ENCODE peak calls at places on chromosome 7, in seven cellular contexts. K is right lobe of liver, A is transverse colon, T is testis, Y is thyroid gland, M is IMR-90, O is A549. S is an unnamed sample. For H3K4me1, the result is how much of the 10 kb centered on the place peaks cover.

GRCh38 chr7:138868711-138869110 is 70.7 kb upstream of the ATP6V0A4 start:
- DNase-seq in K (no peak), A (no peak), T (no peak), Y (no peak), M (no peak), O (no peak), S (no peak)

GRCh38 chr7:6437251-6437650 is 10.5 kb downstream of the DAGLB start:
- DNase-seq in K (no peak), A (no peak), T (no peak), Y (no peak), M (no peak), O (no peak), S (no peak)

GRCh38 chr7:24877790-24878311 is 102.1 kb downstream of the OSBPL3 start:
- DNase-seq in K (no peak), A (peak), T (no peak), Y (peak), M (peak), O (no peak), S (no peak)

GRCh38 chr7:142866361-142867096 is 11.7 kb downstream of the EPHB6 start:
- DNase-seq in K (no peak), A (peak), T (no peak), Y (peak), M (no peak), O (peak), S (no peak)

GRCh38 chr7:112006071-112006470 is 200.1 kb downstream of the DOCK4 start:
- DNase-seq in K (no peak), A (no peak), T (no peak), Y (no peak), M (no peak), O (no peak), S (no peak)

GRCh38 chr7:136884492-136884891 is 16.0 kb downstream of the CHRM2 start:
- DNase-seq in K (no peak), A (no peak), T (no peak), Y (no peak), M (no peak), O (no peak), S (no peak)

GRCh38 chr7:24715661-24716479 is 41.4 kb downstream of the GSDME start:
- DNase-seq in K (no peak), A (no peak), T (no peak), Y (peak), M (peak), O (peak), S (no peak)

GRCh38 chr7:56287429-56288138 is 171.4 kb upstream of the NUPR2 start:
- DNase-seq in K (peak), A (no peak), T (peak), Y (peak), M (no peak), O (no peak), S (peak)

GRCh38 chr7:121288894-121289293 is 39.9 kb upstream of the WNT16 start:
- DNase-seq in K (no peak), A (no peak), T (no peak), Y (no peak), M (peak), O (no peak), S (no peak)

GRCh38 chr7:135410546-135410942 is 99.4 kb downstream of the CNOT4 start:
- DNase-seq in K (no peak), A (no peak), T (no peak), Y (no peak), M (no peak), O (no peak), S (no peak)

DNA sequence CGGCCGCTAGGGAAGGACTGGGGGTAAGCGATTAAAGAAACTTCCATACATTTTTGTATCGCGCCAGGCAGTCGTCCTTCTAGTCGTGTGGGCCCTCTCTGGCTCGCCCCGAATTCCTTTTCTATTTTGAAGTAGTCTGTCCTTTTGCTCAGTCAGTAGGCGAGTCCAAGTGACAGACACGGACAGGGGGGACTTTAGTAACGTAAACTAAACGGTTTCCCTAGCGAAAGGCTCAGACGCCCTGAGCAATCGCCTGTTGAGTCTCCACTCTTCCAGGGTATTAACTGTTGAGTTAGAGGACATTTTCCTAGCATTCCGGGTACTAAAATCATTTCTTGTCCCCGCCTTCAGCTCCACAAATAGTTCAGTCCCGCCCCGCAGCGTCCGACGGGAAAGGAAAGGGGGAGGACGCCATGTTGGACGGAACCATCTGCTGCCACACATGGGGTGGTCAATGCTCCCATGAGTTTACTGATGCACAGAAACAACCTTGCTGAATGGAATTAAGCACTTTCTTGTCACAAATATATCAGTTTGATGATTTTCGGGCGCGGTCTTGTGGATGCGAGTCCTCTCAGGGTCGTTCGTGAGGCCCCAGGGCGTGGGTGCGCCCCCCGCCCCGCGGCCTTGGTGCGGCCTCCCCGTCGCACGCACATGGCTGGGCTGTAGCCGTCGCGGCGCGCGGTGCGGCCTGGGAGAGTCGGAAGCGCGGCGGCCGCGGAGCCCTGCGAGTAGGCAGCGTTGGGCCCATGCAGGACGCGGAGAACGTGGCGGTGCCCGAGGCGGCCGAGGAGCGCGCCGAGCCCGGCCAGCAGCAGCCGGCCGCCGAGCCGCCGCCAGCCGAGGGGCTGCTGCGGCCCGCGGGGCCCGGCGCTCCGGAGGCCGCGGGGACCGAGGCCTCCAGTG is at the start of gene EIF3B:
- DNase-seq in K (peak), A (peak), T (peak), Y (peak), M (peak), O (peak), S (peak)
- TF ChIP-seq POLR2A in K (peak), A (peak), T (no peak), Y (peak), M (peak), O (peak), S (peak)

GRCh38 chr7:150398965-150399320 is 19.8 kb downstream of the ZNF775 start:
- DNase-seq in K (no peak), A (no peak), T (no peak), Y (no peak), M (no peak), O (no peak), S (no peak)

GRCh38 chr7:150399861-150400778 is 21.0 kb downstream of the ZNF775 start:
- DNase-seq in K (no peak), A (peak), T (no peak), Y (no peak), M (peak), O (no peak), S (no peak)

GRCh38 chr7:150400779-150401423 is 21.8 kb downstream of the ZNF775 start:
- DNase-seq in K (no peak), A (peak), T (peak), Y (no peak), M (no peak), O (no peak), S (no peak)

GRCh38 chr7:150398108-150398964 is 19.2 kb downstream of the ZNF775 start:
- DNase-seq in K (no peak), A (no peak), T (no peak), Y (no peak), M (no peak), O (no peak), S (peak)

DNA sequence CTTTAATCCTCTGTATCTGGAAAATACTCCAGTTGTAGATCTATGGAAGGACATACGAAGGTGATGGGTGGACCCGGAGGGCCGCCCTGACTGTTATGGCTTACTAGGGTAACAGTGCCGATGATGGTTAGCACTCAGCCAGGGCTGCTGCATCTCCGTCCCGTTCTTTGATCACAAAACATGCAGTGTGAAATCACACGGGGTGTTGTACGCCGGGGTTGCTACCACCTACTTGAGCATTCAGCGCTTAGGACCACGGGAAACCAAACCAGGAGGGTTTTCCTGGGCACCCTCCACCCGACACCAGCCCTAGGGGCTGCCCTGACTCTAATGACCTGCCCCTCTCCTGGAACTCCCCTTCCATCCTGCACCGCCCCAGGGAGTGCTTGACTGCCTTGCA is 20.3 kb downstream of the ZNF775 start:
- DNase-seq in K (no peak), A (no peak), T (no peak), Y (no peak), M (no peak), O (no peak), S (no peak)
- H3K4me1 ChIP-seq in K (under half), A (under half), T (under half), Y (under half), M (under half), O (under half), S (under half)

GRCh38 chr7:95609277-95609971 is 13.1 kb upstream of the PDK4 start:
- DNase-seq in K (no peak), A (peak), T (peak), Y (peak), M (peak), O (peak), S (peak)

GRCh38 chr7:95605275-95605674 is 9.0 kb upstream of the PDK4 start:
- DNase-seq in K (no peak), A (no peak), T (no peak), Y (no peak), M (no peak), O (no peak), S (no peak)

GRCh38 chr7:95607477-95608010 is 11.2 kb upstream of the PDK4 start:
- DNase-seq in K (no peak), A (no peak), T (no peak), Y (no peak), M (no peak), O (no peak), S (no peak)

GRCh38 chr7:95611224-95611623 is 14.9 kb upstream of the PDK4 start:
- DNase-seq in K (no peak), A (no peak), T (no peak), Y (no peak), M (no peak), O (no peak), S (no peak)

GRCh38 chr7:95608344-95609173 is 12.2 kb upstream of the PDK4 start:
- DNase-seq in K (peak), A (peak), T (peak), Y (peak), M (peak), O (peak), S (peak)
- TF ChIP-seq POLR2A in K (peak), A (peak), T (no peak), Y (peak), M (no peak), O (no peak), S (no peak)

GRCh38 chr7:20219062-20219445 is 1.9 kb upstream of the MACC1 start:
- DNase-seq in K (no peak), A (no peak), T (no peak), Y (no peak), M (no peak), O (no peak), S (no peak)

GRCh38 chr7:20220293-20220755 is 3.1 kb upstream of the MACC1 start:
- DNase-seq in K (no peak), A (no peak), T (no peak), Y (no peak), M (no peak), O (no peak), S (no peak)

GRCh38 chr7:20218261-20218660 is 1.1 kb upstream of the MACC1 start:
- DNase-seq in K (no peak), A (no peak), T (no peak), Y (no peak), M (no peak), O (no peak), S (no peak)

GRCh38 chr7:20220824-20221547 is 3.8 kb upstream of the MACC1 start:
- DNase-seq in K (no peak), A (peak), T (no peak), Y (no peak), M (peak), O (no peak), S (no peak)

DNA sequence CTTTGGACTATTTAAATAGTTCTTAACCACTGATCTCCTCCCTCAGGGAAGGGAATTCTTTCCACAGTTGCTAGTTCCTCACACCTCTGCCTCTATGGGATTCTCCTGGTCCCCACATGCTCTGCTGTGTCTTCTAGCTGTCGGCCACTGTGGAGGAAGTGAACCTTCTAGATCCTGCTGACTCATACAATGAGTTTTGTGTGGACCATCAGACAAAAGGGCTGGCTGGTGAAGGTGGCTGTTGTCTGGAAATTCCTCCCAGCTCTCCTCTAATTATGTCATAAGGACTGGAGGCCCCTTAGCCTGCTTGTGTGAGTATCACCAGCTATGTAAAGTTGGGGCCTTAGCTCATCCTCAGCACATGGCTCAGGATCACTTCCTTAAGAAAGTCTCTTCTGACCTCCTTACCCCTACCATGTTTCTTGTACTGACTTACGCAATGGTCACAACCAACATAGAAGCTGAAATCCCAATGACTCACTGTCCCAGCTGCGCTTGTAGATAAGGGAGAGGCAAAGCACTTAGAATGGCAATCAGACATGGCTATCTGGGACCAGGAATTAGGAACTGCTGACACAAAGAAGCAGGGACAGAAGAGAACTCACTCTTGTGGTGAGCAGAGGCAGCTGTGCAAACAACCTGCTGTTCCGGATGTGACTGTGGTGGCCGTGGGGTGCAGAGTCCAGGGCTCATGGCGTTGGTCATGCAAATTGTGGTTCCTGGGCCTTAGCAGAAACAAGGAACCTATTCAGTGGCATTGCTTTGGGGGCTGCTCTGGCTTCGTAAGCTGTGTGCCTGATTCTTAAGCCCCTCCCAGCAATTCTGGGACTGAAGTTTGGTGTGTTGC is 2.5 kb upstream of the MACC1 start:
- DNase-seq in K (peak), A (peak), T (peak), Y (peak), M (peak), O (no peak), S (peak)
- H3K4me1 ChIP-seq in K (under half), A (under half), T (under half), Y (under half), M (under half), O (under half), S (under half)